ENCODE peak calls at places on chromosomes 12 and 14, in seven cellular contexts. One of them, this sample, is unnamed.

GRCh38 chr14:74941676-74942097 is 13.7 kb downstream of the PGF start:
- DNase-seq in left ventricle myocardium superior: peak
- DNase-seq in M059J: peak
- DNase-seq in COR-L47: no peak
- DNase-seq in skeletal muscle cell: no peak
- DNase-seq in CD4-positive, alpha-beta T cell: peak
- DNase-seq in NCI-H345: no peak
- DNase-seq in this sample: peak

GRCh38 chr12:107115119-107115518 is 21.8 kb upstream of the CRY1 start:
- DNase-seq in left ventricle myocardium superior: no peak
- DNase-seq in M059J: no peak
- DNase-seq in COR-L47: no peak
- DNase-seq in skeletal muscle cell: no peak
- DNase-seq in CD4-positive, alpha-beta T cell: no peak
- DNase-seq in NCI-H345: no peak
- DNase-seq in this sample: no peak

GRCh38 chr12:43861847-43862150 is 25.9 kb downstream of the TMEM117 start:
- DNase-seq in left ventricle myocardium superior: no peak
- DNase-seq in M059J: no peak
- DNase-seq in COR-L47: no peak
- DNase-seq in skeletal muscle cell: no peak
- DNase-seq in CD4-positive, alpha-beta T cell: no peak
- DNase-seq in NCI-H345: no peak
- DNase-seq in this sample: no peak

GRCh38 chr12:58372298-58372697 is 430.9 kb downstream of the ATP23 start:
- DNase-seq in left ventricle myocardium superior: no peak
- DNase-seq in M059J: no peak
- DNase-seq in COR-L47: no peak
- DNase-seq in skeletal muscle cell: no peak
- DNase-seq in CD4-positive, alpha-beta T cell: no peak
- DNase-seq in NCI-H345: no peak
- DNase-seq in this sample: no peak

GRCh38 chr12:46209914-46210834 is 58.7 kb downstream of the SLC38A1 start:
- DNase-seq in left ventricle myocardium superior: peak
- DNase-seq in M059J: peak
- DNase-seq in COR-L47: peak
- DNase-seq in skeletal muscle cell: peak
- DNase-seq in CD4-positive, alpha-beta T cell: peak
- DNase-seq in NCI-H345: peak
- DNase-seq in this sample: peak

GRCh38 chr12:54051081-54051912 is 2.3 kb upstream of the HOXC4 start:
- DNase-seq in left ventricle myocardium superior: no peak
- DNase-seq in M059J: peak
- DNase-seq in COR-L47: no peak
- DNase-seq in skeletal muscle cell: no peak
- DNase-seq in CD4-positive, alpha-beta T cell: no peak
- DNase-seq in NCI-H345: no peak
- DNase-seq in this sample: no peak

GRCh38 chr12:101459642-101460346 is 15.3 kb upstream of the SPIC start:
- DNase-seq in left ventricle myocardium superior: no peak
- DNase-seq in M059J: peak
- DNase-seq in COR-L47: no peak
- DNase-seq in skeletal muscle cell: no peak
- DNase-seq in CD4-positive, alpha-beta T cell: no peak
- DNase-seq in NCI-H345: peak
- DNase-seq in this sample: no peak

GRCh38 chr12:124157416-124157815 is 137.5 kb upstream of the RFLNA start:
- DNase-seq in left ventricle myocardium superior: no peak
- DNase-seq in M059J: no peak
- DNase-seq in COR-L47: no peak
- DNase-seq in skeletal muscle cell: no peak
- DNase-seq in CD4-positive, alpha-beta T cell: no peak
- DNase-seq in NCI-H345: no peak
- DNase-seq in this sample: no peak

GRCh38 chr14:20998139-20998538 is 954 bp upstream of the SLC39A2 start:
- DNase-seq in left ventricle myocardium superior: no peak
- DNase-seq in M059J: no peak
- DNase-seq in COR-L47: no peak
- DNase-seq in skeletal muscle cell: no peak
- DNase-seq in CD4-positive, alpha-beta T cell: no peak
- DNase-seq in NCI-H345: no peak
- DNase-seq in this sample: no peak

GRCh38 chr12:94263011-94263786 is 114.8 kb downstream of the PLXNC1 start:
- DNase-seq in left ventricle myocardium superior: no peak
- DNase-seq in M059J: no peak
- DNase-seq in COR-L47: no peak
- DNase-seq in skeletal muscle cell: no peak
- DNase-seq in CD4-positive, alpha-beta T cell: peak
- DNase-seq in NCI-H345: no peak
- DNase-seq in this sample: peak

GRCh38 chr12:53066594-53066978 is 12.6 kb downstream of the SPRYD3 start:
- DNase-seq in left ventricle myocardium superior: no peak
- DNase-seq in M059J: no peak
- DNase-seq in COR-L47: no peak
- DNase-seq in skeletal muscle cell: no peak
- DNase-seq in CD4-positive, alpha-beta T cell: no peak
- DNase-seq in NCI-H345: no peak
- DNase-seq in this sample: no peak

GRCh38 chr14:103910262-103910935 is 17.9 kb upstream of the TDRD9 start:
- DNase-seq in left ventricle myocardium superior: peak
- DNase-seq in M059J: peak
- DNase-seq in COR-L47: peak
- DNase-seq in skeletal muscle cell: peak
- DNase-seq in CD4-positive, alpha-beta T cell: peak
- DNase-seq in NCI-H345: peak
- DNase-seq in this sample: peak

This sample was measured in CD8-positive, alpha-beta memory T cell.